ENCODE peak calls at places on chromosome 18, in four cellular contexts. M, V, C and A are unnamed samples.

GRCh38 chr18:27862056-27862682 is 314.8 kb downstream of the CDH2 start:
- DNase-seq in V (no peak), M (no peak), C (no peak), A (no peak)

GRCh38 chr18:42024131-42024530 is 69.1 kb downstream of the PIK3C3 start:
- DNase-seq in C (no peak), V (no peak), M (no peak), A (no peak)

GRCh38 chr18:55400590-55401274 is 187.3 kb downstream of the TCF4 start:
- DNase-seq in V (peak; percentile 40), M (peak; percentile 34), C (no peak), A (no peak)

GRCh38 chr18:50832754-50833153 is 12.9 kb upstream of the MRO start:
- DNase-seq in C (no peak), M (no peak), V (no peak), A (no peak)

GRCh38 chr18:4063545-4063944 is 391.6 kb downstream of the DLGAP1 start:
- DNase-seq in V (no peak), M (no peak), C (no peak), A (no peak)

GRCh38 chr18:58267493-58267892 is 223.5 kb downstream of the NEDD4L start:
- DNase-seq in M (peak; percentile 31), C (no peak), V (no peak), A (no peak)

GRCh38 chr18:74381621-74382350 is 66.1 kb downstream of the C18orf63 start:
- DNase-seq in M (no peak), C (peak; percentile 28), V (no peak), A (no peak)

GRCh38 chr18:22523481-22523880 is 105.8 kb upstream of the CTAGE1 start:
- DNase-seq in C (no peak), M (no peak), V (no peak), A (no peak)

GRCh38 chr18:11654736-11655604 is 34.1 kb upstream of the GNAL start:
- DNase-seq in V (peak; percentile 67), C (peak; percentile 94), M (peak; percentile 4), A (peak; percentile 72)

DNA sequence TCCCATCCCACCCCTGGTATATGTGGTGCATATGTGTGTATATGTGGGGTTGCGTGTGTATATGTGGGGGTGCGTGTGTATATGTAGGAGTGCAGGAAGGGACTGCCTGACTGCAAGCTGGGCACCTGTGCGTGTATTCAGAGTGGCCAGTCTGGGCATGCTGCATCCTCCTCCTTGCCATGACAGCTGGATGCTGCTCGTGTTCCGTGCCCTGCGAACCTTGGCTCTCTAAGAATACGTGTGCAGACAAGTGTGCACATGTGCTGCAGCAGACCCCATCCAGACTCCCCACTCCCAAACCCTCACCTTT is 222.1 kb downstream of the CELF4 start:
- DNase-seq in C (no peak), V (no peak), M (no peak), A (no peak)
- H2AK5ac ChIP-seq in C (no peak overlapping the region), V (no peak overlapping the region), M (no peak overlapping the region), A (no peak overlapping the region)

DNA sequence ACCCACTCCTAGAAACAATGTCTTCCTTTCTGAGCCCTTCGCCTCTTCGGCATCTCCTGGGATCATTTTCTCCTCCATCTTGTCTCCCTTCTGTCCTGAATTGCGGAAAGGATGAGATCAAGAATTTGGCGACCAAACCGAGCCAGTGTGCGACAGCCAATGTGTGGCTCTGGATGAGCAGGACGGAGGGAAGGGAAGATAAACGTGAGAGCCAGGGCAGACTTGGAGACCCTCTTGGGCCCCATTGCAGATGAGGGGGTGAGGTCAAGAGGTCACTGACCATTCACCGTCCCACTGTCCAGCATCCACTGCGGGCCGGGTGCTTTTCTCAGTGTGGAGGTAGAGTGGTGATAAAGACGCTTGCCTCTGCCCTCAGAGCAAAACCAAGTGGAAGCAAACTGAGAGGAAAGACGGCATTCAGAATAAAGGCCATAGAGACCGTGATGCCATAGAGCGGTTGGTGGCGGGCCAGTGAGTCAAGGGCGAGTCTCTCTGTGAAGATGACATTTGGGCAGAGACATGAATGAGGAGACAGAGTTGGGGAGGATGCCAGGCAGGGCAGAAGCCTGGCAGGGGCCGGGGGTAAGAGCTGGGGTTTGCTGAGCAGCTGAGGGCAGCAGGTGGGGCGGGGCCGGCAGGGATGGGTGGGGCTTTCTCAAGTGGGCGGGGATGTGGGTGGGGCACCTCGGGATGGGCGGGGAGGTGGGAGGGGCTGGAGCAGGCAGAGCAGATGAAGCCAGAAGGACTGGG is 55.6 kb downstream of the ACAA2 start:
- DNase-seq in M (no peak), V (peak; percentile 55), C (peak; percentile 63), A (peak; percentile 74)
- H3K18ac ChIP-seq in M (no peak overlapping the region), V (no peak overlapping the region), C (no peak overlapping the region), A (no peak overlapping the region)

GRCh38 chr18:36448384-36449290 is 151.1 kb downstream of the FHOD3 start:
- DNase-seq in M (no peak), C (no peak), V (no peak), A (no peak)

GRCh38 chr18:36442717-36443116 is 145.2 kb downstream of the FHOD3 start:
- DNase-seq in M (no peak), C (no peak), V (no peak), A (no peak)

GRCh38 chr18:36449451-36449850 is 151.9 kb downstream of the FHOD3 start:
- DNase-seq in V (no peak), M (no peak), C (no peak), A (no peak)

GRCh38 chr18:36441872-36442271 is 144.4 kb downstream of the FHOD3 start:
- DNase-seq in V (no peak), M (peak; percentile 70), C (no peak), A (no peak)

DNA sequence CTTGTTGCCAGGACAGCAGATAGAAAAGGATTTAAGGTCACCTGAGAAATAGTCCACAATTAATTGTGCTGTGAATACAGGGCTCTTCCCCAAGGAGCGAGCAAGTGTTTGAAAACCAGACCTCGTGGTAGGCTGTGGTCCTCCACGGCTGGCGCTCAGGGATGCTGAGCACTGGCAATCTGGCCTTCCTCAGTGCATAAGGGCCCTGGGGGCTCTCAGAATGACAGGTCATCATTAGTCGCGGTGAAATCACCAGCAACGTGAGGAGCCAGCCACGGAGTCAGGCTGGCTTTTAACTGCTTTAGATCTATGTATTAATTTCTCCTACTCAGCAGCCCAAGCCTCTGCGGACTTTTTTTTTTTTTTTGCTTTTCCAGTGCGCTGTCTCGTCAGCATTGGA is 148.5 kb downstream of the FHOD3 start:
- DNase-seq in V (no peak), M (peak; percentile 33), C (no peak), A (no peak)
- H2AK5ac ChIP-seq in V (no peak overlapping the region), M (no peak overlapping the region), C (no peak overlapping the region), A (no peak overlapping the region)

DNA sequence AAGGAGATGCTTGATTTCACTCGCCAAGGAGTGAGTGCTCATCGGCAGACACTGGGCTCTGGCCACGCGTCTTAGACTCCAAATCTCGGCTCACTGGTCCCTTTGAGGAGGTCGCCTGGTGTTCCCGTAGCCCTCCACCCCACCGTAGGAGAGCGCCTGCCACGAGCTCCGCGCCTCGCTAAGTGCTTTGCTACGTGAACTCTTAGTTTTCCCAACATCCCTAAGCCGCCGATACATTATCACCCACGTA is 805 bp upstream of the LIPG start:
- DNase-seq in V (no peak), C (no peak), M (no peak), A (no peak)
- H3K18ac ChIP-seq in V (peak overlapping the region; percentile 93), C (peak overlapping the region; percentile 93), M (no peak overlapping the region), A (peak overlapping the region; percentile 89)

GRCh38 chr18:46338761-46339160 is 234.6 kb downstream of the HAUS1 start:
- DNase-seq in M (no peak), C (no peak), V (no peak), A (no peak)

GRCh38 chr18:46343456-46343855 is 239.3 kb downstream of the HAUS1 start:
- DNase-seq in C (no peak), M (no peak), V (no peak), A (no peak)

GRCh38 chr18:46341989-46342525 is 237.9 kb downstream of the HAUS1 start:
- DNase-seq in M (no peak), V (no peak), C (no peak), A (no peak)

GRCh38 chr18:46338213-46338612 is 234.0 kb downstream of the HAUS1 start:
- DNase-seq in V (peak; percentile 68), C (no peak), M (no peak), A (no peak)

GRCh38 chr18:46340716-46341115 is 236.5 kb downstream of the HAUS1 start:
- DNase-seq in M (no peak), V (no peak), C (no peak), A (no peak)
- H2AK5ac ChIP-seq in M (no peak overlapping the region), V (no peak overlapping the region), C (no peak overlapping the region), A (no peak overlapping the region)

DNA sequence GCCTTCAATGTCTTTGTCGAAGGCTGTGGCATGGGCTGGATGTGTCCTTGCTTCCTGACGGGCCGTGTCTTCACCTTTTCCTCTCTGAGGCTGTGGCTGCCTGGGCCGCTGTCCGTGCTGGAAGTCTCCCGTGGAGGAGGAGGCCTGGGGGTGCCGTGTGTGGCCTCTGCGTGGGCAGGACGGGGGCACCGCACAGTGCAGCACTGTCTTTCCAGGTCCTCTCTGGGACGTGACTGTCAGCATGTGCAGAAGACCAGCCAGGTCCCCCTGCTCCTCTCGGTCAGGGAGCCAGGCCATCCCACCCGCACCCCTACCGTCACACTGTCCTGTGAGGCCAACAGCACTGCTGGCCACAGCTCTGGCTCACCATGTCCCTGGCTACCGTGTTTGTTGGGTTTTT is 64.4 kb upstream of the ZNF236 start:
- DNase-seq in M (no peak), C (no peak), V (no peak), A (no peak)
- H3K18ac ChIP-seq in M (no peak overlapping the region), C (no peak overlapping the region), V (no peak overlapping the region), A (no peak overlapping the region)

DNA sequence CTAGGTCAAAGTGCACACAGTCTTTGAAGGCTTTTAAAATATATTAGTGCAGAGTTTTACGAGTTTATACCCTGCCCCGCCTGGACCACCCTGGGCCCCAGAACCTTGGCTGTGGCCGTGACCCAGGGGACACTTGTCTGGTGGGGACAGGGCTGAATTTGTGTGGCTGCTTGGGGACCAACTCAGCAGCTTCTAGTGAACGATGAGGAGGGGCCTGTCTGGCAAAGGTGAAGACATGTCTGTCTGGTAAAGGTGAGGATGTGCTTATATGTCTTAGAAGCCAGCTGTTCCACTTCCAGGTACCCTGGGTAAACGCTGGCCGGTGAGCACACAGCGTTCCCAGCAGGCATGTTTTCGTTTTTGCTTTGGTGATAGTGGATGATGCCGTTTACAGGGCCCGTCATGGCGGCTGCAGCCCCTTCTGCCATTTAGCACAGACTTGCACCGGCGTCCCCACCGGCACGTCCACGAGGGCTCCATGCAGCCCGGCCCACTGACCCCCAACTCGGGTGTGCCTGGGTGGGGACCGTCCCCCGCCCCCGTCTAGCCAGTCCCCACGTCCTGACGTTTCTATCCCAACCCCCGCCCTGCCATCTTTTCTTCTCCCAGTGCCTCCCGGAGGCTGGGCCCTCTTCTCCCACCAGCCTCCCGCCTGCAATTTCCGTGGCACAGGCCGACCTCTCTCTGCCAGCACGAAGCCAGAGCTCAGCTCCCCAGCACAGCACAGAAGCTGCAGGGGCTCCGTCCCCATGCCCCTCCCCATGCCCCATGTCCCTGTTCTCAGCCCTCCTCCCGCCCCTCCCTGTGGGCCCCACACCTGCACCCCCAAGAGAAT is 67.8 kb downstream of the SLC66A2 start:
- DNase-seq in M (no peak), V (no peak), C (no peak), A (peak; percentile 20)
- H2AK5ac ChIP-seq in M (no peak overlapping the region), V (no peak overlapping the region), C (no peak overlapping the region), A (no peak overlapping the region)